ENCODE peak calls at places on chromosome 1, in ten cellular contexts. S is psoas muscle, F is fibroblast of the aortic adventitia, M is lower leg skin, Y is GM12865, D is astrocyte, R is A673, V is MCF 10A, P is uterus, B is upper lobe of left lung. G is an unnamed sample.

GRCh38 chr1:64826991-64827390 is 82.1 kb downstream of the RAVER2 start:
- DNase-seq in S (no peak), F (no peak), M (no peak), Y (peak), D (no peak), R (peak), V (no peak), P (no peak), B (no peak), G (no peak)

GRCh38 chr1:89261926-89262540 is 10.6 kb downstream of the GBP5 start:
- DNase-seq in S (peak), F (no peak), M (no peak), Y (no peak), D (peak), R (peak), V (peak), P (peak), B (no peak), G (no peak)

GRCh38 chr1:27934818-27935549 is at the start of gene SMPDL3B:
- DNase-seq in S (no peak), F (no peak), M (no peak), Y (no peak), D (peak), R (no peak), V (peak), P (no peak), B (no peak), G (no peak)

GRCh38 chr1:6703016-6703415 is 1.4 kb upstream of the DNAJC11 start:
- DNase-seq in S (no peak), F (no peak), M (no peak), Y (no peak), D (no peak), R (no peak), V (no peak), P (no peak), B (no peak), G (no peak)

GRCh38 chr1:167629681-167630567 is at the start of gene RCSD1:
- DNase-seq in S (peak), F (no peak), M (peak), Y (peak), D (no peak), R (no peak), V (no peak), P (peak), B (peak), G (no peak)

GRCh38 chr1:191888996-191889622 is 269.2 kb upstream of the RGS18 start:
- DNase-seq in S (no peak), F (peak), M (no peak), Y (peak), D (no peak), R (peak), V (peak), P (no peak), B (no peak), G (no peak)

GRCh38 chr1:201882665-201883132 is 6.0 kb upstream of the SHISA4 start:
- DNase-seq in S (peak), F (peak), M (peak), Y (peak), D (peak), R (peak), V (peak), P (no peak), B (no peak), G (no peak)

GRCh38 chr1:63821650-63822049 is 47.8 kb downstream of the ROR1 start:
- DNase-seq in S (no peak), F (peak), M (no peak), Y (no peak), D (peak), R (peak), V (peak), P (peak), B (no peak), G (no peak)

GRCh38 chr1:172449585-172450523 is 6.0 kb upstream of the PIGC start:
- DNase-seq in S (peak), F (peak), M (peak), Y (peak), D (no peak), R (peak), V (peak), P (peak), B (no peak), G (peak)

GRCh38 chr1:198072177-198072576 is 84.6 kb upstream of the NEK7 start:
- DNase-seq in S (no peak), F (peak), M (no peak), Y (no peak), D (no peak), R (no peak), V (peak), P (no peak), B (no peak), G (no peak)

GRCh38 chr1:202590119-202590518 is 120.1 kb downstream of the SYT2 start:
- DNase-seq in S (no peak), F (no peak), M (no peak), Y (no peak), D (no peak), R (no peak), V (no peak), P (no peak), B (no peak), G (no peak)

GRCh38 chr1:215672482-215672881 is 105.4 kb downstream of the KCTD3 start:
- DNase-seq in S (no peak), F (no peak), M (no peak), Y (no peak), D (no peak), R (no peak), V (no peak), P (no peak), B (no peak), G (no peak)
- TF ChIP-seq CTCF in S (no peak), F (no peak), M (no peak), Y (no peak), D (no peak), R (no peak), V (no peak), P (no peak), B (no peak), G (no peak)

GRCh38 chr1:227946624-227947424 is 908 bp downstream of the WNT9A start:
- DNase-seq in S (peak), F (peak), M (peak), Y (peak), D (peak), R (peak), V (peak), P (peak), B (peak), G (peak)
- TF ChIP-seq CTCF in S (peak), F (peak), M (no peak), Y (peak), D (peak), R (peak), V (peak), P (peak), B (peak), G (peak)

DNA sequence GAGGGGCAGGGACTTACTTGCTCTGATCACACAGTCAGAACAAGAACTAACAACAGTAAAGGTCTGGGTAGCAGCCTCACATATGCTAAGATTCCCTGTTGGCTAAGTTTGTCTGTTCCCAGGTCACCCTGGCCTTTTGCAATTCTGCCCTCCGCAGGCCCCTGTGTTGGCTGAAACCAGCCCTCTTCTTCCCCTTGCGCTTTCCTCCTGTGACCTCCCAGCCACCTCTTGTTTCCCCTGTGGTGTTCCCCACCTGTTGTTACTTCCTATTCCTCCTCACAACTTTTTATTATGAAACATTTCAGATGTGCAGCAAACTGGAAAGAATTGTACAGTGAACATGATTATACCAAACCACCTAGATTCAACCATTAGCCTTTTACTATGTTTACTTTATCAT is 23.4 kb downstream of the MAPKAPK2 start:
- DNase-seq in S (no peak), F (no peak), M (no peak), Y (peak), D (no peak), R (no peak), V (no peak), P (no peak), B (no peak), G (no peak)
- TF ChIP-seq CTCF in S (no peak), F (no peak), M (no peak), Y (no peak), D (no peak), R (no peak), V (no peak), P (no peak), B (no peak), G (no peak)

GRCh38 chr1:1346501-1346890 is 2.7 kb downstream of the DVL1 start:
- DNase-seq in S (no peak), F (no peak), M (no peak), Y (no peak), D (no peak), R (no peak), V (no peak), P (no peak), B (peak), G (no peak)

GRCh38 chr1:1348420-1349255 is 580 bp downstream of the DVL1 start:
- DNase-seq in S (no peak), F (peak), M (no peak), Y (peak), D (no peak), R (no peak), V (no peak), P (no peak), B (peak), G (no peak)

GRCh38 chr1:1345860-1346500 is 3.2 kb downstream of the DVL1 start:
- DNase-seq in S (no peak), F (no peak), M (no peak), Y (no peak), D (no peak), R (no peak), V (peak), P (no peak), B (peak), G (no peak)

GRCh38 chr1:1347663-1348419 is 1.4 kb downstream of the DVL1 start:
- DNase-seq in S (peak), F (no peak), M (no peak), Y (no peak), D (no peak), R (no peak), V (peak), P (no peak), B (peak), G (no peak)

GRCh38 chr1:1347026-1347595 is 2.1 kb downstream of the DVL1 start:
- DNase-seq in S (no peak), F (no peak), M (no peak), Y (no peak), D (no peak), R (no peak), V (no peak), P (no peak), B (peak), G (no peak)
- TF ChIP-seq CTCF in S (no peak), F (no peak), M (no peak), Y (no peak), D (no peak), R (no peak), V (no peak), P (no peak), B (no peak), G (no peak)

GRCh38 chr1:156500847-156501686 is 492 bp upstream of the MEF2D start:
- DNase-seq in S (peak), F (peak), M (peak), Y (peak), D (peak), R (peak), V (peak), P (peak), B (peak), G (peak)
- TF ChIP-seq CTCF in S (peak), F (no peak), M (no peak), Y (peak), D (peak), R (peak), V (peak), P (peak), B (peak), G (peak)

GRCh38 chr1:226711976-226712778 is 26.9 kb downstream of the ITPKB start:
- DNase-seq in S (no peak), F (no peak), M (no peak), Y (peak), D (no peak), R (no peak), V (no peak), P (no peak), B (no peak), G (no peak)

GRCh38 chr1:226709942-226710341 is 29.1 kb downstream of the ITPKB start:
- DNase-seq in S (no peak), F (no peak), M (no peak), Y (no peak), D (no peak), R (no peak), V (no peak), P (no peak), B (no peak), G (no peak)

GRCh38 chr1:226710501-226710900 is 28.6 kb downstream of the ITPKB start:
- DNase-seq in S (no peak), F (no peak), M (no peak), Y (no peak), D (no peak), R (no peak), V (no peak), P (no peak), B (no peak), G (no peak)

GRCh38 chr1:226714148-226714547 is 24.9 kb downstream of the ITPKB start:
- DNase-seq in S (no peak), F (no peak), M (no peak), Y (no peak), D (no peak), R (no peak), V (no peak), P (no peak), B (no peak), G (no peak)

GRCh38 chr1:226712779-226713420 is 26.2 kb downstream of the ITPKB start:
- DNase-seq in S (no peak), F (no peak), M (no peak), Y (no peak), D (no peak), R (no peak), V (no peak), P (no peak), B (no peak), G (no peak)
- TF ChIP-seq CTCF in S (no peak), F (no peak), M (no peak), Y (no peak), D (no peak), R (no peak), V (no peak), P (no peak), B (no peak), G (no peak)

G was measured in type B pancreatic cell.